ENCODE peak calls at places on chromosomes 5 and 9, in five cellular contexts. F, R, K, I and M are unnamed samples.

GRCh38 chr9:33737811-33738606 is 57.4 kb upstream of the PRSS3 start:
- DNase-seq in F (no peak), R (no peak), K (peak; percentile 33), I (peak; percentile 59), M (no peak)

GRCh38 chr5:7881091-7881490 is 12.1 kb downstream of the MTRR start:
- DNase-seq in F (no peak), R (no peak), K (no peak), I (no peak), M (no peak)

GRCh38 chr9:21326526-21327139 is 8.6 kb downstream of the KLHL9 start:
- DNase-seq in F (no peak), R (no peak), K (peak; percentile 22), I (no peak), M (peak; percentile 67)

GRCh38 chr9:120757268-120757900 is 35.8 kb downstream of the FBXW2 start:
- DNase-seq in F (no peak), R (no peak), K (no peak), I (no peak), M (no peak)

GRCh38 chr5:93421987-93422391 is 159.0 kb downstream of the NR2F1-AS1 start:
- DNase-seq in F (peak; percentile 70), R (no peak), K (no peak), I (no peak), M (no peak)

GRCh38 chr5:159208508-159209437 is 580 bp downstream of the RNF145 start:
- DNase-seq in F (peak; percentile 86), R (no peak), K (peak; percentile 18), I (peak; percentile 47), M (no peak)

GRCh38 chr9:22405869-22406659 is 40.6 kb upstream of the DMRTA1 start:
- DNase-seq in F (no peak), R (no peak), K (no peak), I (no peak), M (no peak)

GRCh38 chr5:177303121-177303924 is at the start of the genes PRELID1 and RAB24:
- DNase-seq in F (peak; percentile 97), R (peak; percentile 92), K (peak; percentile 87), I (peak; percentile 92), M (peak; percentile 92)

GRCh38 chr5:149621415-149622098 is 40.3 kb downstream of the ARHGEF37 start:
- DNase-seq in F (no peak), R (no peak), K (no peak), I (no peak), M (no peak)

GRCh38 chr5:153813871-153814270 is 224.8 kb downstream of the FAM114A2 start:
- DNase-seq in F (no peak), R (no peak), K (no peak), I (no peak), M (no peak)

GRCh38 chr9:34197756-34198711 is 19.2 kb downstream of the UBAP1 start:
- DNase-seq in F (no peak), R (no peak), K (no peak), I (no peak), M (no peak)

GRCh38 chr5:158543539-158544387 is 556.0 kb downstream of the EBF1 start:
- DNase-seq in F (no peak), R (no peak), K (no peak), I (no peak), M (no peak)

GRCh38 chr5:65722575-65723424 is 795 bp downstream of the NLN start:
- DNase-seq in F (no peak), R (no peak), K (peak; percentile 13), I (no peak), M (no peak)

GRCh38 chr5:4348418-4348817 is 752.8 kb downstream of the IRX1 start:
- DNase-seq in F (no peak), R (no peak), K (no peak), I (no peak), M (no peak)

GRCh38 chr5:132422720-132423442 is 53.4 kb downstream of the SLC22A5 start:
- DNase-seq in F (no peak), R (no peak), K (no peak), I (peak; percentile 87), M (no peak)

GRCh38 chr5:33530963-33531298 is 90.2 kb downstream of the TARS1 start:
- DNase-seq in F (no peak), R (no peak), K (no peak), I (no peak), M (no peak)

GRCh38 chr5:125278711-125279110 is 532.3 kb upstream of the ZNF608 start:
- DNase-seq in F (no peak), R (no peak), K (no peak), I (no peak), M (no peak)